ENCODE peak calls at places on chromosomes 3 and 15, in eight cellular contexts. C, B, A, S, R, Q, I and W are unnamed samples.

GRCh38 chr15:74954515-74954914 is 2.1 kb downstream of the RPP25 start:
- DNase-seq in B (no peak), I (no peak), R (peak; percentile 43), A (no peak), Q (no peak), C (no peak), S (no peak), W (no peak)

GRCh38 chr3:142904639-142905441 is 16.0 kb upstream of the PCOLCE2 start:
- DNase-seq in R (peak; percentile 10), I (no peak), S (no peak), C (peak; percentile 12), A (no peak), Q (peak; percentile 52), B (peak; percentile 58), W (peak; percentile 55)

GRCh38 chr15:68711406-68711805 is 109.3 kb downstream of the ANP32A start:
- DNase-seq in Q (no peak), B (no peak), I (no peak), S (no peak), A (no peak), R (no peak), C (no peak), W (no peak)

GRCh38 chr3:156433138-156433537 is 121.8 kb downstream of the SSR3 start:
- DNase-seq in B (no peak), S (no peak), I (no peak), R (no peak), C (no peak), Q (no peak), A (no peak), W (no peak)

GRCh38 chr15:44193651-44194396 is 1.2 kb downstream of the FRMD5 start:
- DNase-seq in S (no peak), A (no peak), I (peak; percentile 53), C (peak; percentile 10), B (peak; percentile 21), Q (no peak), R (peak; percentile 14), W (no peak)

GRCh38 chr3:11915621-11916417 is 69.1 kb upstream of the TAMM41 start:
- DNase-seq in R (no peak), I (no peak), C (no peak), B (no peak), Q (no peak), A (no peak), S (no peak), W (no peak)

GRCh38 chr3:52004158-52004787 is 8.6 kb upstream of the RPL29 start:
- DNase-seq in R (peak; percentile 57), A (no peak), Q (no peak), S (no peak), I (peak; percentile 79), B (no peak), C (no peak), W (no peak)

GRCh38 chr15:36827824-36828223 is 248.4 kb downstream of the CDIN1 start:
- DNase-seq in C (no peak), A (no peak), S (no peak), Q (no peak), R (no peak), B (no peak), I (no peak), W (no peak)

GRCh38 chr3:52402101-52402521 is 42.8 kb downstream of the SEMA3G start:
- DNase-seq in C (no peak), B (no peak), R (no peak), S (no peak), I (no peak), A (no peak), Q (no peak), W (no peak)

GRCh38 chr15:27671794-27672438 is 427.2 kb downstream of the OCA2 start:
- DNase-seq in R (no peak), C (no peak), A (no peak), S (no peak), B (no peak), Q (no peak), I (peak; percentile 18), W (no peak)

GRCh38 chr15:58522391-58522790 is 90.6 kb downstream of the LIPC start:
- DNase-seq in A (no peak), I (peak; percentile 77), Q (no peak), C (no peak), S (no peak), R (no peak), B (no peak), W (no peak)

GRCh38 chr3:57963811-57964346 is 44.3 kb upstream of the FLNB start:
- DNase-seq in S (no peak), A (no peak), I (no peak), R (peak; percentile 63), Q (no peak), C (no peak), B (no peak), W (no peak)

GRCh38 chr15:71709808-71710418 is 100.4 kb upstream of the NR2E3 start:
- DNase-seq in B (no peak), C (no peak), Q (no peak), A (no peak), S (no peak), R (no peak), I (no peak), W (no peak)

GRCh38 chr3:56799251-56799882 is 2.4 kb downstream of the ARHGEF3 start:
- DNase-seq in S (no peak), A (no peak), I (no peak), C (peak; percentile 56), Q (peak; percentile 49), B (no peak), R (peak; percentile 82), W (no peak)

GRCh38 chr3:148232409-148232808 is 465.3 kb upstream of the AGTR1 start:
- DNase-seq in I (no peak), A (no peak), B (no peak), S (no peak), Q (no peak), R (no peak), C (no peak), W (no peak)

GRCh38 chr3:30493912-30494311 is 112.5 kb upstream of the TGFBR2 start:
- DNase-seq in R (no peak), B (no peak), S (no peak), C (peak; percentile 30), A (no peak), I (no peak), Q (no peak), W (no peak)